ENCODE peak calls at places on chromosomes 2 and 18, in seven cellular contexts. L, Z, Q, S, Y, U and J are unnamed samples.

GRCh38 chr2:165161510-165161909 is 42.3 kb downstream of the SCN3A start:
- DNase-seq in L (no peak), Z (peak; percentile 92), Q (no peak), S (no peak), Y (no peak), U (no peak), J (peak; percentile 18)

GRCh38 chr2:7392076-7392787 is 475.0 kb downstream of the RNF144A start:
- DNase-seq in L (peak; percentile 17), Z (no peak), Q (no peak), S (no peak), Y (no peak), U (no peak), J (peak; percentile 31)

GRCh38 chr2:164055623-164056022 is 319.8 kb upstream of the FIGN start:
- DNase-seq in L (no peak), Z (no peak), Q (no peak), S (no peak), Y (no peak), U (no peak), J (no peak)

GRCh38 chr2:19538411-19538963 is 180.1 kb upstream of the OSR1 start:
- DNase-seq in L (no peak), Z (peak; percentile 95), Q (no peak), S (no peak), Y (peak; percentile 92), U (no peak), J (peak; percentile 97)

GRCh38 chr2:99708231-99708630 is 218.4 kb upstream of the REV1 start:
- DNase-seq in L (peak; percentile 27), Z (no peak), Q (no peak), S (no peak), Y (no peak), U (peak; percentile 31), J (no peak)

GRCh38 chr18:39675916-39676315 is 2110.3 kb upstream of the CELF4 start:
- DNase-seq in L (no peak), Z (no peak), Q (no peak), S (no peak), Y (no peak), U (no peak), J (peak; percentile 27)

GRCh38 chr2:11872247-11872947 is 126.0 kb downstream of the LPIN1 start:
- DNase-seq in L (no peak), Z (peak; percentile 23), Q (no peak), S (no peak), Y (no peak), U (no peak), J (no peak)

GRCh38 chr2:151478011-151478410 is 68.3 kb downstream of the RIF1 start:
- DNase-seq in L (no peak), Z (no peak), Q (no peak), S (no peak), Y (no peak), U (no peak), J (peak; percentile 38)

GRCh38 chr18:45449761-45450227 is 165.5 kb upstream of the SLC14A2 start:
- DNase-seq in L (peak; percentile 62), Z (peak; percentile 62), Q (peak; percentile 59), S (no peak), Y (no peak), U (no peak), J (peak; percentile 75)

GRCh38 chr2:174076948-174077347 is 111.8 kb upstream of the SP3 start:
- DNase-seq in L (no peak), Z (no peak), Q (no peak), S (no peak), Y (no peak), U (no peak), J (no peak)

GRCh38 chr2:201807452-201807980 is 1.2 kb downstream of the CDK15 start:
- DNase-seq in L (peak; percentile 40), Z (peak; percentile 81), Q (no peak), S (no peak), Y (no peak), U (no peak), J (peak; percentile 94)

GRCh38 chr2:152624805-152625204 is 92.5 kb downstream of the PRPF40A start:
- DNase-seq in L (no peak), Z (no peak), Q (no peak), S (no peak), Y (no peak), U (no peak), J (peak; percentile 36)

GRCh38 chr2:156826342-156826933 is 390.3 kb downstream of the GPD2 start:
- DNase-seq in L (no peak), Z (peak; percentile 53), Q (no peak), S (no peak), Y (no peak), U (no peak), J (peak; percentile 95)

GRCh38 chr2:149420053-149420963 is 89.9 kb downstream of the LYPD6 start:
- DNase-seq in L (no peak), Z (no peak), Q (no peak), S (no peak), Y (no peak), U (no peak), J (no peak)

GRCh38 chr2:130183500-130184373 is 1.7 kb downstream of the MZT2B start:
- DNase-seq in L (peak; percentile 32), Z (peak; percentile 47), Q (no peak), S (no peak), Y (no peak), U (no peak), J (peak; percentile 35)

GRCh38 chr18:57631697-57632096 is 10.1 kb upstream of the NARS1 start:
- DNase-seq in L (no peak), Z (no peak), Q (no peak), S (no peak), Y (no peak), U (peak; percentile 2), J (no peak)
- H3K4me3 ChIP-seq in L (no peak overlapping the region), Z (no peak overlapping the region), Q (no peak overlapping the region), S (no peak overlapping the region), Y (no peak overlapping the region), U (peak overlapping the region; percentile 91), J (no peak overlapping the region)

GRCh38 chr18:57439617-57439975 is 4.4 kb downstream of the ONECUT2 start:
- DNase-seq in L (no peak), Z (no peak), Q (no peak), S (no peak), Y (no peak), U (no peak), J (no peak)

GRCh38 chr18:57437433-57437781 is 2.2 kb downstream of the ONECUT2 start:
- DNase-seq in L (no peak), Z (no peak), Q (no peak), S (no peak), Y (no peak), U (no peak), J (no peak)

GRCh38 chr18:57439985-57440330 is 4.8 kb downstream of the ONECUT2 start:
- DNase-seq in L (no peak), Z (no peak), Q (no peak), S (no peak), Y (no peak), U (no peak), J (no peak)

GRCh38 chr18:57437782-57438668 is 2.9 kb downstream of the ONECUT2 start:
- DNase-seq in L (no peak), Z (peak; percentile 46), Q (no peak), S (no peak), Y (no peak), U (no peak), J (peak; percentile 66)

GRCh38 chr18:57438669-57439616 is 3.8 kb downstream of the ONECUT2 start:
- DNase-seq in L (no peak), Z (no peak), Q (no peak), S (no peak), Y (no peak), U (no peak), J (no peak)
- H3K4me3 ChIP-seq in L (peak overlapping the region; percentile 38), Z (no peak overlapping the region), Q (peak overlapping the region; percentile 45), S (no peak overlapping the region), Y (peak overlapping the region; percentile 61), U (no peak overlapping the region), J (no peak overlapping the region)

DNA sequence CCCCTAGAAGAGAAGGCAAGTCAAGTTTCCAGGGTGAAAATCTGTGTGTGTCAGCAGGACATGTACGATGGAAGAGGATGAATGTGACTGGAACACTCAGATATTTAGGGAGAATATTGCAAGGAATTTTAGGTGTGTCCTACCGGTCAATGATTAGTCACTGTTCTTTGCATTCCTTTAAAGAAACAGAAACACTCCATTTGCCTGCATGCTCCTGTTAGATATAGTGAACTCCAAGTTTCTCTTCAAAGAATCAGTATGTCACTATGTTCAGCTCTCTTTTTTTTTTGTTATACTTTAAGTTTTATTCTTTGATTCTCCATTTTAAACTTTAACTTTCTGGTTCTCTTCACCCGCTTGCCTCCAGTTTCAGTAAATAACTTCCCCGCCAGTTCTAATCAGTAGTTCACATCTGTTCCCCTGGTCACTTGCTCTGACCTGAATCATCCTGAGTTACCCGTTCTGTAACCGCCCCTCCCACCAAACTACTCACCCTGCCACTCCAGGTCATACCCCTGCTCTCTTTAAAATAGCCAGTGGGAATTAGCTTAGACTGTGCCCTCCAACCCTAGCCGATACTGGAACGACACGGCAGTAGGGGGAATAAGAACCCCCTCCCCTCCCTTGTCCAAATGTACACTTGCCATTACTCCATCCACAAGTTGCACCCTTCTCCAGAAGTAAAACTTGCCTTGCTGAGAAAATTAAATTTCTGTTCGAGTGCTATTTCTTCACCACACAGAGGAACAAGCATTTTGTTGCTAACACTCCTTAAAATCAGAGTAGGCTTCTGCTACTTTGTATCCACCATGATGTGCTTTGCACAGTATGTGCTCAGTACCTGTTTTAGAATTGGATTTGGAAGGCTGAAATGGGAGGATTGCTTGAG is 268.4 kb downstream of the METTL4 start:
- DNase-seq in L (no peak), Z (peak; percentile 67), Q (no peak), S (no peak), Y (peak; percentile 32), U (no peak), J (peak; percentile 73)
- H3K4me3 ChIP-seq in L (no peak overlapping the region), Z (no peak overlapping the region), Q (no peak overlapping the region), S (no peak overlapping the region), Y (no peak overlapping the region), U (no peak overlapping the region), J (no peak overlapping the region)

DNA sequence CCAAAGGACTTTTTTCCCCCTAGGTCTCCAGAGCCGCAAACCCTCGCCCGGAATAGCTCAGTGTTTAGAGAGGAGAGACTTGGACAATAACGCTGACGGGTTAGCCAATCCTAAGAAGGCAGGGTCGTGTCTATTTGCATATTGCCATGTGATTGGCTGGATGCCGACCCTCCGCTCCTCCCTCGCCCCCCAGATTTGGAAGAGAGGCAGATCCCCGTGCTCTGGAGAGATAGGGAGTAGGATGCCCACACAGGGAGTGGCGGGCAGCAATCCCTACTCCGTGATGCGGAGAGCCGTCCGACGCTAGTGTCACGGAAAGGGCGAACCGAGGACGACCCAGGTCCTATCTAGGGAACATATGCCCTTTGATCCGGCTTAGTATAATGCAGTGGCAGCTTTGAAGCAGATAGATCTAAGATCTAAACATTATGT is 1.4 kb downstream of the WNT6 start:
- DNase-seq in L (peak; percentile 41), Z (peak; percentile 35), Q (peak; percentile 16), S (peak; percentile 48), Y (no peak), U (peak; percentile 29), J (peak; percentile 34)
- H3K4me3 ChIP-seq in L (peak overlapping the region; percentile 52), Z (no peak overlapping the region), Q (peak overlapping the region; percentile 43), S (no peak overlapping the region), Y (no peak overlapping the region), U (peak overlapping the region; percentile 8), J (no peak overlapping the region)